ENCODE peak calls at places on chromosomes 4 and X, in four cellular contexts. O is activated gamma-delta T cell treated with Interleukin-2 at 50 U/mL for 16 hours, F is psoas muscle, U is sciatic nerve. V is an unnamed sample.
A peak's percentile ranks its signal among the peaks of the same experiment; 100 is the strongest.

GRCh38 chr4:159770969-159771368 is 668.1 kb downstream of the RAPGEF2 start:
- DNase-seq in O (no peak), F (no peak), U (no peak), V (no peak)

GRCh38 chr4:156931267-156931666 is 40.3 kb downstream of the PDGFC start:
- DNase-seq in O (no peak), F (peak; percentile 23), U (no peak), V (no peak)

GRCh38 chr4:92421920-92422319 is 118.2 kb downstream of the GRID2 start:
- DNase-seq in O (no peak), F (no peak), U (no peak), V (no peak)

GRCh38 chrX:1481636-1482529 is 29.2 kb upstream of the ASMTL start:
- DNase-seq in O (peak; percentile 69), F (peak; percentile 71), U (no peak), V (peak; percentile 78)

GRCh38 chrX:40544343-40545250 is 36.2 kb upstream of the ATP6AP2 start:
- DNase-seq in O (no peak), F (no peak), U (no peak), V (no peak)

GRCh38 chr4:168248311-168248710 is 70.2 kb downstream of the DDX60 start:
- DNase-seq in O (no peak), F (no peak), U (no peak), V (no peak)

GRCh38 chr4:174036111-174036510 is 247.4 kb downstream of the FBXO8 start:
- DNase-seq in O (no peak), F (no peak), U (no peak), V (no peak)

GRCh38 chr4:65538571-65538970 is 131.7 kb downstream of the EPHA5 start:
- DNase-seq in O (no peak), F (no peak), U (no peak), V (no peak)

GRCh38 chr4:118823471-118823870 is 12.5 kb downstream of the SEC24D start:
- DNase-seq in O (no peak), F (no peak), U (no peak), V (no peak)

GRCh38 chrX:140501321-140501720 is 3.5 kb downstream of the SOX3 start:
- DNase-seq in O (no peak), F (no peak), U (no peak), V (no peak)

GRCh38 chr4:82652062-82652461 is 90.3 kb upstream of the TMEM150C start:
- DNase-seq in O (no peak), F (no peak), U (no peak), V (no peak)

GRCh38 chr4:168683595-168683994 is 186.7 kb downstream of the PALLD start:
- DNase-seq in O (no peak), F (no peak), U (no peak), V (no peak)

GRCh38 chrX:45172890-45173289 is 27.8 kb downstream of the DIPK2B start:
- DNase-seq in O (no peak), F (no peak), U (no peak), V (no peak)

GRCh38 chrX:116384406-116384805 is 52.0 kb upstream of the SLC6A14 start:
- DNase-seq in O (no peak), F (no peak), U (no peak), V (no peak)

GRCh38 chr4:17690898-17691297 is 76.5 kb downstream of the MED28 start:
- DNase-seq in O (no peak), F (no peak), U (no peak), V (no peak)

GRCh38 chr4:8861576-8862279 is 9.9 kb downstream of the HMX1 start:
- DNase-seq in O (no peak), F (no peak), U (no peak), V (no peak)

GRCh38 chr4:110245567-110245966 is 47.2 kb upstream of the ELOVL6 start:
- DNase-seq in O (no peak), F (no peak), U (no peak), V (no peak)

GRCh38 chrX:133868250-133868649 is 117.1 kb downstream of the GPC3 start:
- DNase-seq in O (no peak), F (no peak), U (no peak), V (no peak)

GRCh38 chr4:176845636-176846035 is 52.9 kb upstream of the VEGFC start:
- DNase-seq in O (no peak), F (no peak), U (no peak), V (no peak)